ENCODE peak calls at places on chromosomes 2 and 18, in five cellular contexts. X, Z, K, P and D are unnamed samples.

GRCh38 chr2:175730025-175730424 is 272.0 kb downstream of the LNPK start:
- DNase-seq in X (no peak), Z (no peak), K (peak), P (no peak), D (no peak)

GRCh38 chr2:158120102-158120501 is 18.4 kb downstream of the UPP2 start:
- DNase-seq in X (no peak), Z (no peak), K (no peak), P (no peak), D (no peak)

GRCh38 chr2:120773186-120773800 is 37.6 kb downstream of the GLI2 start:
- DNase-seq in X (no peak), Z (no peak), K (no peak), P (no peak), D (no peak)

GRCh38 chr2:224173882-224174415 is 134.9 kb upstream of the SERPINE2 start:
- DNase-seq in X (no peak), Z (no peak), K (no peak), P (no peak), D (no peak)

GRCh38 chr2:230661072-230661957 is 51.3 kb upstream of the CAB39 start:
- DNase-seq in X (no peak), Z (no peak), K (no peak), P (peak), D (no peak)

GRCh38 chr2:69549421-69549820 is 94.1 kb downstream of the AAK1 start:
- DNase-seq in X (no peak), Z (no peak), K (no peak), P (no peak), D (no peak)

GRCh38 chr2:69221960-69222751 is 164.9 kb downstream of the GFPT1 start:
- DNase-seq in X (no peak), Z (no peak), K (no peak), P (no peak), D (no peak)

GRCh38 chr2:17786727-17787126 is 29.5 kb upstream of the MSGN1 start:
- DNase-seq in X (no peak), Z (no peak), K (no peak), P (no peak), D (no peak)

GRCh38 chr2:241860184-241861078 is 1.7 kb upstream of the PDCD1 start:
- DNase-seq in X (no peak), Z (no peak), K (no peak), P (no peak), D (no peak)

GRCh38 chr2:143284087-143284675 is 155.0 kb downstream of the ARHGAP15 start:
- DNase-seq in X (no peak), Z (peak), K (peak), P (no peak), D (peak)

GRCh38 chr2:67065046-67065445 is 332.1 kb upstream of the ETAA1 start:
- DNase-seq in X (no peak), Z (no peak), K (no peak), P (no peak), D (no peak)

GRCh38 chr2:14941151-14941631 is 308.7 kb downstream of the LRATD1 start:
- DNase-seq in X (no peak), Z (no peak), K (no peak), P (no peak), D (no peak)

GRCh38 chr2:119218478-119219064 is 5.1 kb upstream of the STEAP3 start:
- DNase-seq in X (no peak), Z (no peak), K (peak), P (no peak), D (peak)

GRCh38 chr2:37672870-37673184 is 1.4 kb upstream of the CDC42EP3 start:
- DNase-seq in X (no peak), Z (no peak), K (no peak), P (no peak), D (no peak)

GRCh38 chr18:3692113-3692621 is 242.2 kb downstream of the TGIF1 start:
- DNase-seq in X (no peak), Z (no peak), K (peak), P (no peak), D (no peak)

GRCh38 chr2:127193164-127193947 is 26.7 kb downstream of the CYP27C1 start:
- DNase-seq in X (no peak), Z (no peak), K (no peak), P (no peak), D (no peak)

GRCh38 chr18:61216086-61216485 is 117.1 kb upstream of the CDH20 start:
- DNase-seq in X (no peak), Z (no peak), K (no peak), P (no peak), D (no peak)

GRCh38 chr2:7785700-7786099 is 868.5 kb downstream of the RNF144A start:
- DNase-seq in X (no peak), Z (no peak), K (no peak), P (no peak), D (no peak)

GRCh38 chr2:62196278-62196901 is 475 bp downstream of the B3GNT2 start:
- DNase-seq in X (peak), Z (peak), K (peak), P (no peak), D (peak)

GRCh38 chr2:12978058-12978835 is 261.5 kb downstream of the TRIB2 start:
- DNase-seq in X (no peak), Z (no peak), K (no peak), P (no peak), D (no peak)

GRCh38 chr2:70214958-70215357 is 24.1 kb upstream of the C2orf42 start:
- DNase-seq in X (no peak), Z (no peak), K (no peak), P (no peak), D (no peak)

GRCh38 chr2:180002198-180002597 is 4.9 kb downstream of the CWC22 start:
- DNase-seq in X (no peak), Z (no peak), K (no peak), P (no peak), D (no peak)

GRCh38 chr2:180001726-180002125 is 5.4 kb downstream of the CWC22 start:
- DNase-seq in X (no peak), Z (no peak), K (no peak), P (no peak), D (no peak)

GRCh38 chr2:180003566-180003965 is 3.5 kb downstream of the CWC22 start:
- DNase-seq in X (no peak), Z (no peak), K (peak), P (no peak), D (peak)

GRCh38 chr2:180004731-180005130 is 2.4 kb downstream of the CWC22 start:
- DNase-seq in X (no peak), Z (no peak), K (no peak), P (no peak), D (no peak)

DNA sequence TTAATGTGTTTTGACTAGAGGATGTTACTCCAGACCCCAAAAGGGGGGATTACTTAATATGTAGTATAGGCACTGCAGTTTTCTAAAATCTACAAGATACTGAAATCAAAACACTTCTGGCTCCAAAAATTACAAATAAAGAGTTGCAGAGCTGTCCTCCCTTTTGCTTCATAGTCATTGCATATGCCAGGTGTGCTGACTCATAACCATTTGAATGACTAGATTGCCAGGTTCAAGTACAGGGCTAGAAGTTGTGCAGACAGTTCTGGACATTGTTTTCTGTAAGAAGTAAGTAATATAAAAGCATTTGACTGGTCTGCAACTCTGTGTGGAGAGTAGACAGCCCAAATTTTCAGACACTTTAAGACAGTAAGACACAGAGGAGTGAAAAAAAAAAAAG is 6.7 kb downstream of the CWC22 start:
- DNase-seq in X (no peak), Z (no peak), K (no peak), P (no peak), D (no peak)
- TF ChIP-seq KDM1A in X (no peak), Z (no peak), K (no peak), P (no peak), D (no peak)

GRCh38 chr2:20567159-20567925 is 83.6 kb downstream of the HS1BP3 start:
- DNase-seq in X (peak), Z (no peak), K (peak), P (no peak), D (no peak)
- TF ChIP-seq KDM1A in X (no peak), Z (no peak), K (no peak), P (no peak), D (no peak)

GRCh38 chr2:172725741-172726140 is 9.9 kb upstream of the RAPGEF4 start:
- DNase-seq in X (no peak), Z (no peak), K (no peak), P (no peak), D (no peak)
- TF ChIP-seq KDM1A in X (no peak), Z (no peak), K (no peak), P (no peak), D (no peak)

GRCh38 chr2:212193066-212193465 is 345.5 kb downstream of the ERBB4 start:
- DNase-seq in X (no peak), Z (no peak), K (no peak), P (no peak), D (no peak)
- TF ChIP-seq KDM1A in X (no peak), Z (no peak), K (no peak), P (no peak), D (no peak)

GRCh38 chr2:136764397-136765255 is 719 bp upstream of the THSD7B start:
- DNase-seq in X (peak), Z (no peak), K (no peak), P (no peak), D (no peak)
- TF ChIP-seq KDM1A in X (no peak), Z (no peak), K (no peak), P (no peak), D (no peak)

GRCh38 chr2:221500501-221501209 is 71.4 kb downstream of the EPHA4 start:
- DNase-seq in X (no peak), Z (no peak), K (no peak), P (no peak), D (no peak)
- TF ChIP-seq KDM1A in X (no peak), Z (no peak), K (no peak), P (no peak), D (no peak)

GRCh38 chr2:10494351-10495066 is 46.4 kb upstream of the ODC1 start:
- DNase-seq in X (peak), Z (no peak), K (no peak), P (no peak), D (no peak)
- TF ChIP-seq KDM1A in X (no peak), Z (no peak), K (no peak), P (no peak), D (no peak)

GRCh38 chr2:106868199-106868598 is 17.8 kb downstream of the ST6GAL2 start:
- DNase-seq in X (no peak), Z (no peak), K (peak), P (no peak), D (peak)
- TF ChIP-seq KDM1A in X (no peak), Z (no peak), K (no peak), P (no peak), D (no peak)

DNA sequence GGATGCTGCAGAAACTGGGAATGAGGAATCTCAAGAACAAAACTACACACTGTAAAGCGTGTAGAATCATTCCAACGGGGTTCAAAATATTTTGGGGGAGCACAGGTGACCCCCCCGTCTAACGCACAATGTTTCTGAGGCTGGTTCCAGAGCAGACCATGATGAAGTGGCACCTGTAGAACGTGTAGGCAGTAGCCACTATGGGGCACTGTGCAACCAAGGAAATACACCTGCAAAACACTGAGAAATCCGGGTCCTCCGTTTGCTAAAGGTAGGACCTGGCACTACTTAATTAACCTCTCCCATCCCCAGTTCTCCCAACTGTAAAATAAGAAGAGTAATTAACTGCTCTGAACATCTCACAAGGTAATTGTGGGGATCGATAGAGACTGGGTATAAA is 22.6 kb downstream of the ST6GAL2 start:
- DNase-seq in X (no peak), Z (no peak), K (no peak), P (no peak), D (no peak)
- TF ChIP-seq KDM1A in X (no peak), Z (no peak), K (no peak), P (no peak), D (no peak)

DNA sequence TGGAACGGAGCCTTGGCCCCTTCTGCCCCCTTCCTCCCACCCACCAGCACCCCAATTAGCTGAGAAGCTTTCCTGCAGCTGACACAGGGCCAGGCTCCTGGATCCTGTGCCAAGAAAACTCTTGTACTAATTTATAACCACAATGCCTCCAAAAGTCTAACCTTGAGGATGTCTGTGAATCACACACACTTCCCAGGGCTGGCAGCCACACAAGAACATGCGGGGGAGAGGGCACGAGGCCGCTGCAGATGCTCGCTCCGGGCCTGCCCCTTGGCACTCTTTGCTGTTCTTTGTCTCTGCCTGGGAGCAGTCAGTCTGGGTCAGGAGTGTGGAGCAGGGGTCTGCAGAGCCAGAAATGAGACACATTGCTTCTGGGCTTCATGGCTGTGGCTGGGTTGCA is 62.7 kb upstream of the KIF5C start:
- DNase-seq in X (peak), Z (no peak), K (no peak), P (no peak), D (no peak)
- TF ChIP-seq KDM1A in X (no peak), Z (no peak), K (no peak), P (no peak), D (no peak)